ENCODE peak calls at places on chromosomes 2 and 18, in five cellular contexts. One of them, this sample, is unnamed.

GRCh38 chr2:29249666-29250253 is 134.5 kb downstream of the CLIP4 start:
- DNase-seq in astrocyte: no peak
- DNase-seq in cardiac fibroblast: no peak
- DNase-seq in SW480: no peak
- DNase-seq in HFFc6: no peak
- DNase-seq in this sample: no peak

GRCh38 chr2:227324671-227325055 is 388 bp upstream of the MFF start:
- DNase-seq in cardiac fibroblast: no peak
- DNase-seq in SW480: no peak
- DNase-seq in astrocyte: no peak
- DNase-seq in HFFc6: no peak
- DNase-seq in this sample: peak

GRCh38 chr2:222064286-222064685 is 234.5 kb downstream of the PAX3 start:
- DNase-seq in HFFc6: no peak
- DNase-seq in SW480: no peak
- DNase-seq in cardiac fibroblast: no peak
- DNase-seq in astrocyte: no peak
- DNase-seq in this sample: no peak

GRCh38 chr2:238868067-238868524 is 20.2 kb downstream of the TWIST2 start:
- DNase-seq in SW480: no peak
- DNase-seq in HFFc6: peak
- DNase-seq in astrocyte: peak
- DNase-seq in cardiac fibroblast: peak
- DNase-seq in this sample: no peak

GRCh38 chr18:49647496-49648168 is 85.8 kb downstream of the LIPG start:
- DNase-seq in astrocyte: peak
- DNase-seq in cardiac fibroblast: no peak
- DNase-seq in HFFc6: no peak
- DNase-seq in SW480: no peak
- DNase-seq in this sample: no peak

GRCh38 chr2:153819501-153819900 is 52.2 kb upstream of the GALNT13 start:
- DNase-seq in astrocyte: no peak
- DNase-seq in SW480: peak
- DNase-seq in HFFc6: no peak
- DNase-seq in cardiac fibroblast: no peak
- DNase-seq in this sample: no peak

GRCh38 chr2:241373449-241373848 is 17.4 kb downstream of the FARP2 start:
- DNase-seq in HFFc6: no peak
- DNase-seq in SW480: no peak
- DNase-seq in cardiac fibroblast: no peak
- DNase-seq in astrocyte: no peak
- DNase-seq in this sample: no peak

GRCh38 chr2:74036010-74036409 is 51.3 kb downstream of the TET3 start:
- DNase-seq in astrocyte: no peak
- DNase-seq in HFFc6: no peak
- DNase-seq in SW480: no peak
- DNase-seq in cardiac fibroblast: no peak
- DNase-seq in this sample: no peak

GRCh38 chr18:6561893-6562292 is 147.2 kb upstream of the L3MBTL4 start:
- DNase-seq in cardiac fibroblast: no peak
- DNase-seq in astrocyte: no peak
- DNase-seq in SW480: no peak
- DNase-seq in HFFc6: no peak
- DNase-seq in this sample: no peak

GRCh38 chr2:49914281-49914680 is 760.0 kb upstream of the FSHR start:
- DNase-seq in astrocyte: peak
- DNase-seq in SW480: peak
- DNase-seq in HFFc6: no peak
- DNase-seq in cardiac fibroblast: no peak
- DNase-seq in this sample: no peak

GRCh38 chr2:152587187-152587947 is 129.9 kb downstream of the PRPF40A start:
- DNase-seq in cardiac fibroblast: no peak
- DNase-seq in SW480: no peak
- DNase-seq in HFFc6: peak
- DNase-seq in astrocyte: peak
- DNase-seq in this sample: peak

GRCh38 chr2:143949121-143949848 is 570.6 kb downstream of the ZEB2 start:
- DNase-seq in SW480: no peak
- DNase-seq in cardiac fibroblast: no peak
- DNase-seq in astrocyte: peak
- DNase-seq in HFFc6: peak
- DNase-seq in this sample: no peak

GRCh38 chr2:190497428-190497827 is 37.1 kb downstream of the NEMP2 start:
- DNase-seq in cardiac fibroblast: no peak
- DNase-seq in SW480: no peak
- DNase-seq in astrocyte: no peak
- DNase-seq in HFFc6: no peak
- DNase-seq in this sample: no peak

GRCh38 chr18:36514778-36515177 is 217.3 kb downstream of the FHOD3 start:
- DNase-seq in astrocyte: no peak
- DNase-seq in HFFc6: no peak
- DNase-seq in cardiac fibroblast: no peak
- DNase-seq in SW480: no peak
- DNase-seq in this sample: no peak

GRCh38 chr18:46676162-46676830 is 19.3 kb upstream of the LOXHD1 start:
- DNase-seq in astrocyte: peak
- DNase-seq in cardiac fibroblast: no peak
- DNase-seq in SW480: peak
- DNase-seq in HFFc6: no peak
- DNase-seq in this sample: no peak

GRCh38 chr2:17934721-17935120 is 56.3 kb downstream of the KCNS3 start:
- DNase-seq in cardiac fibroblast: no peak
- DNase-seq in astrocyte: peak
- DNase-seq in HFFc6: peak
- DNase-seq in SW480: no peak
- DNase-seq in this sample: no peak

GRCh38 chr2:224286923-224287322 is 115.0 kb downstream of the FAM124B start:
- DNase-seq in SW480: peak
- DNase-seq in HFFc6: no peak
- DNase-seq in cardiac fibroblast: no peak
- DNase-seq in astrocyte: no peak
- DNase-seq in this sample: no peak

GRCh38 chr18:55582325-55582724 is 5.7 kb downstream of the TCF4 start:
- DNase-seq in astrocyte: peak
- DNase-seq in HFFc6: no peak
- DNase-seq in SW480: peak
- DNase-seq in cardiac fibroblast: no peak
- DNase-seq in this sample: no peak

GRCh38 chr2:64277101-64277849 is 133.1 kb upstream of the PELI1 start:
- DNase-seq in SW480: peak
- DNase-seq in astrocyte: peak
- DNase-seq in HFFc6: no peak
- DNase-seq in cardiac fibroblast: no peak
- DNase-seq in this sample: no peak

GRCh38 chr18:49854681-49855080 is 41.3 kb upstream of the ACAA2 start:
- DNase-seq in astrocyte: no peak
- DNase-seq in HFFc6: no peak
- DNase-seq in cardiac fibroblast: no peak
- DNase-seq in SW480: no peak
- DNase-seq in this sample: no peak

GRCh38 chr2:236286866-236287545 is 22.8 kb upstream of the ASB18 start:
- DNase-seq in cardiac fibroblast: no peak
- DNase-seq in SW480: peak
- DNase-seq in HFFc6: no peak
- DNase-seq in astrocyte: peak
- DNase-seq in this sample: peak